ENCODE peak calls at places on chromosomes 2 and 18, in seven cellular contexts. Z, R, F, G, Y, H and E are unnamed samples.

GRCh38 chr2:188909036-188909435 is 65.1 kb upstream of the COL3A1 start:
- DNase-seq in Y (no peak), Z (no peak), F (peak; percentile 80), R (no peak), G (no peak), H (no peak), E (no peak)

GRCh38 chr2:24375349-24376087 is 15.2 kb upstream of the ITSN2 start:
- DNase-seq in Y (peak; percentile 42), G (no peak), Z (no peak), R (no peak), H (no peak), F (no peak), E (no peak)

GRCh38 chr18:28961669-28962228 is 784.8 kb upstream of the CDH2 start:
- DNase-seq in H (no peak), Z (no peak), Y (no peak), R (peak; percentile 73), F (peak; percentile 22), G (no peak), E (no peak)

GRCh38 chr2:176093145-176093888 is 796 bp downstream of the HOXD13 start:
- DNase-seq in Y (no peak), Z (no peak), F (no peak), G (no peak), H (no peak), R (peak; percentile 25), E (peak; percentile 53)

GRCh38 chr18:79965119-79965902 is 868 bp downstream of the HSBP1L1 start:
- DNase-seq in Y (no peak), Z (peak; percentile 82), H (peak; percentile 78), G (no peak), R (peak; percentile 72), F (peak; percentile 91), E (peak; percentile 78)

GRCh38 chr2:1990724-1991123 is 246.4 kb upstream of the PXDN start:
- DNase-seq in Z (no peak), R (no peak), G (no peak), H (no peak), Y (no peak), F (no peak), E (no peak)

GRCh38 chr2:191311-192190 is 72.3 kb downstream of the SH3YL1 start:
- DNase-seq in Y (no peak), G (no peak), Z (peak; percentile 68), F (no peak), R (no peak), H (no peak), E (no peak)

GRCh38 chr2:46643951-46644350 is 164.6 kb downstream of the TMEM247 start:
- DNase-seq in F (peak; percentile 64), Z (no peak), R (peak; percentile 88), H (no peak), Y (no peak), G (no peak), E (no peak)

GRCh38 chr2:60945341-60945740 is 64.0 kb downstream of the REL start:
- DNase-seq in Z (no peak), R (no peak), Y (no peak), H (no peak), G (no peak), F (no peak), E (no peak)

GRCh38 chr2:70959851-70960832 is 18.3 kb upstream of the ANKRD53 start:
- DNase-seq in Z (peak; percentile 38), H (no peak), G (no peak), Y (peak; percentile 14), R (no peak), F (no peak), E (no peak)

GRCh38 chr2:144679942-144680341 is 160.0 kb upstream of the ZEB2 start:
- DNase-seq in F (no peak), R (no peak), G (no peak), H (no peak), Y (no peak), Z (no peak), E (no peak)

GRCh38 chr2:221572821-221573429 is 821 bp upstream of the EPHA4 start:
- DNase-seq in H (peak; percentile 49), G (peak; percentile 35), F (peak; percentile 47), Z (no peak), R (peak; percentile 32), Y (peak; percentile 29), E (peak; percentile 63)

GRCh38 chr2:179981085-179981484 is 26.0 kb downstream of the CWC22 start:
- DNase-seq in R (peak; percentile 93), H (no peak), G (no peak), Y (no peak), Z (no peak), F (peak; percentile 72), E (no peak)

GRCh38 chr2:127702395-127703009 is 1.2 kb downstream of the SFT2D3 start:
- DNase-seq in F (no peak), Z (no peak), Y (no peak), G (no peak), H (no peak), R (no peak), E (no peak)

GRCh38 chr2:188978291-188979081 is 4.3 kb downstream of the COL3A1 start:
- DNase-seq in G (no peak), H (no peak), R (peak; percentile 49), Y (peak; percentile 43), Z (no peak), F (peak; percentile 69), E (no peak)

GRCh38 chr2:207161247-207161646 is 4.5 kb downstream of the KLF7 start:
- DNase-seq in G (no peak), Z (no peak), R (no peak), Y (no peak), F (no peak), H (no peak), E (no peak)

GRCh38 chr2:232336241-232336736 is 42.3 kb upstream of the ALPP start:
- DNase-seq in Y (peak; percentile 15), Z (no peak), G (no peak), R (no peak), F (no peak), H (peak; percentile 11), E (peak; percentile 38)

GRCh38 chr2:47899915-47900314 is 6.4 kb downstream of the FBXO11 start:
- DNase-seq in Y (no peak), F (no peak), Z (no peak), H (no peak), G (no peak), R (no peak), E (no peak)

GRCh38 chr2:47897191-47897955 is 8.9 kb downstream of the FBXO11 start:
- DNase-seq in H (no peak), G (no peak), Y (no peak), F (no peak), Z (no peak), R (no peak), E (no peak)

GRCh38 chr2:47898089-47898731 is 8.1 kb downstream of the FBXO11 start:
- DNase-seq in Z (no peak), Y (no peak), H (no peak), G (no peak), R (no peak), F (no peak), E (no peak)

GRCh38 chr2:47903781-47904447 is 2.4 kb downstream of the FBXO11 start:
- DNase-seq in Y (no peak), R (peak; percentile 32), F (no peak), H (no peak), G (no peak), Z (no peak), E (no peak)

DNA sequence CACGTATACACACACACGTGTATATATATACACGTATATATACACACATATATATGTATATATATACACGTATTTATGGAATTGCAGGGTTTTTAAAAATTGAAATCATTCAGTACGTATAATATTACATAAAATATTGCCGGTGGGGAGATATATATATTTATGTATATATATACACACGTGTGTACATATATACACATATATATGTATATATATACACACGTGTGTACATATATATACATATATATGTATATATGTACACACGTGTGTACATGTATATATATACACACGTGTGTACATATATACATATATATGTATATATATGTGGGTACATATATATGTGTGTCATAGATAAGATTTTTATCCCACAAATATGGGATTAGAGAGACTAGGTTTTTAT is 5.4 kb downstream of the FBXO11 start:
- DNase-seq in G (no peak), Z (no peak), R (no peak), F (no peak), Y (no peak), H (no peak), E (no peak)
- H3K4me1 ChIP-seq in G (peaks cover 4% of the 10 kb centered on the region), Z (peaks cover 62% of the 10 kb centered on the region), R (peaks cover 21% of the 10 kb centered on the region), F (no peaks in the 10 kb centered on the region), Y (peaks cover 5% of the 10 kb centered on the region), H (peaks cover 69% of the 10 kb centered on the region), E (no peaks in the 10 kb centered on the region)

DNA sequence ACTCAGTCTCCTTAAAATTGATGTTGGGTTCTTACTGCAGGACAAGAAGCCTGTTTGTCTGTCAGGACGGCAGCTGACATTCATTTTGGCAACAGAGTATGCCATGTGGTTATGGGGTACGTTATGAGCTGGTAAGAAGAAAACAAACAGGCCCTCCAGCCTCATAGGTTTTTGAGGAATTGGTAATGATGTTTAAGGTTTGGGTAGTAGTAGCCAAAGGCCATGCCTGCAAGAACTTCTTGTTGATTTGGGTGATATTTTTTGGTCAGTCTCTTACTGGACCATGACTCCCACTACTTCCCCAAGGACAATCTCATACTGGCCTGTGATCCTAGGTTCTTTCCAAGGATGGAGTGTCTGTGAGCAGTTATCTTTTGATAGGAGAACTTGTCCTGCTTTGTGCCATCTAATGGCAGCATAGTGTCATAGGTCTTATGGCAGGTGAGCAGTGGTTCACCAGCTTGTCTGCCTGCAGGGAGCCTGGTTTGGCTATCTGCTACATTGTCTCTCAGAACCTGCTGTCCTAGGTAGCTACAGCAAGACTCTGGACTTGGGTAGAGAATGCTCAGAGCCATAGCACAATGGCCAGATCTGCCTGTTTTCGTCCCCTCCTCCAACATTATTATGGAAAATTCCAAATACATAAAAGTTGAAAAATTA is 28.1 kb downstream of the AGFG1 start:
- DNase-seq in F (no peak), R (no peak), H (no peak), Y (no peak), G (no peak), Z (no peak), E (no peak)
- H3K4me1 ChIP-seq in F (peaks cover 8% of the 10 kb centered on the region), R (peaks cover 26% of the 10 kb centered on the region), H (peaks cover 50% of the 10 kb centered on the region), Y (peaks cover 3% of the 10 kb centered on the region), G (peaks cover 6% of the 10 kb centered on the region), Z (peaks cover 20% of the 10 kb centered on the region), E (no peaks in the 10 kb centered on the region)

DNA sequence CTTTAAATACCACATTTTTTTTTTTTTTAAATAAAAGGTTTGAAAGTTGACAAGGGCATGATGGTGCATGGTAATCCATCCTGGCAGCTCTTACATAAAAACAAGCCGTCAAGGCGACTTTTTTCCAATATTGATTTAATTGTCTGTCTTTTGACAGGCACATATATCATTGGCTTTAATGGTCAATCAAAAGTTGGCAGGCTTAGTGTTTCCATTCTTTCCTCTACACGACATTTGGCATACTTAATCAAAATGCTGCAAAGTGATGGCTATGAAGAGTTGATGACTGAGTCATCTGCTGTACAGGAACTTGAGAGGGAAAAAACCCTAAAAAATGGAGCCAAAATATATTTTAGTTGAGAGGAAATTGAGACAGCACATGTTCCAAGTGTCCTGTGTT is 3.0 kb downstream of the TSHZ1 start:
- DNase-seq in G (no peak), Z (no peak), Y (no peak), F (peak; percentile 36), R (peak; percentile 46), H (no peak), E (no peak)
- H3K4me1 ChIP-seq in G (peaks cover 4% of the 10 kb centered on the region), Z (peaks cover 40% of the 10 kb centered on the region), Y (peaks cover 17% of the 10 kb centered on the region), F (peaks cover 13% of the 10 kb centered on the region), R (peaks cover 24% of the 10 kb centered on the region), H (peaks cover 33% of the 10 kb centered on the region), E (peaks cover 33% of the 10 kb centered on the region)

GRCh38 chr2:6927753-6928152 is 10.5 kb downstream of the RNF144A start:
- DNase-seq in H (no peak), F (no peak), Z (no peak), R (no peak), Y (no peak), G (no peak), E (no peak)
- H3K4me1 ChIP-seq in H (peaks cover 87% of the 10 kb centered on the region), F (no peaks in the 10 kb centered on the region), Z (peaks cover 19% of the 10 kb centered on the region), R (peaks cover 3% of the 10 kb centered on the region), Y (no peaks in the 10 kb centered on the region), G (peaks cover 4% of the 10 kb centered on the region), E (no peaks in the 10 kb centered on the region)